ENCODE peak calls at places on chromosomes 4 and X, in four cellular contexts. P, A, X and K are unnamed samples.

GRCh38 chr4:87007345-87008181 is 72.8 kb downstream of the AFF1 start:
- DNase-seq in P (no peak), A (peak), X (peak), K (peak)

GRCh38 chr4:8517946-8518345 is 62.2 kb upstream of the GPR78 start:
- DNase-seq in X (no peak), P (no peak), A (no peak), K (no peak)

GRCh38 chr4:174037049-174037448 is 246.4 kb downstream of the FBXO8 start:
- DNase-seq in P (no peak), X (no peak), A (no peak), K (no peak)

GRCh38 chr4:110270492-110271197 is 72.2 kb upstream of the ELOVL6 start:
- DNase-seq in A (no peak), X (no peak), P (no peak), K (no peak)

GRCh38 chrX:25427873-25428555 is 412.2 kb upstream of the ARX start:
- DNase-seq in P (no peak), A (no peak), X (no peak), K (no peak)

GRCh38 chr4:70902577-70903281 is 560 bp downstream of the MOB1B start:
- DNase-seq in P (no peak), A (no peak), X (peak), K (no peak)

GRCh38 chrX:149455934-149456333 is 49.2 kb downstream of the IDS start:
- DNase-seq in X (no peak), P (no peak), A (no peak), K (no peak)

GRCh38 chrX:131752493-131753198 is 208.8 kb downstream of the OR13H1 start:
- DNase-seq in A (peak), P (no peak), X (no peak), K (peak)

GRCh38 chr4:173167793-173168395 is 717 bp upstream of the GALNT7 start:
- DNase-seq in A (peak), X (peak), P (no peak), K (peak)

GRCh38 chr4:108320066-108320465 is 151.3 kb upstream of the LEF1 start:
- DNase-seq in A (no peak), P (no peak), X (no peak), K (no peak)

GRCh38 chrX:87572911-87573310 is 55.3 kb downstream of the KLHL4 start:
- DNase-seq in A (no peak), P (no peak), X (no peak), K (no peak)

GRCh38 chr4:4875147-4875546 is 15.7 kb downstream of the MSX1 start:
- DNase-seq in P (no peak), X (no peak), A (no peak), K (no peak)

GRCh38 chr4:38904090-38904666 is 36.6 kb downstream of the FAM114A1 start:
- DNase-seq in A (peak), P (no peak), X (no peak), K (no peak)

GRCh38 chrX:118577041-118577440 is 81.4 kb downstream of the DOCK11 start:
- DNase-seq in P (no peak), A (peak), X (peak), K (no peak)

GRCh38 chr4:110149089-110149488 is 49.3 kb downstream of the ELOVL6 start:
- DNase-seq in P (no peak), A (no peak), X (no peak), K (no peak)

GRCh38 chr4:100189820-100190642 is at the start of gene DDIT4L:
- DNase-seq in P (no peak), X (peak), A (peak), K (peak)

GRCh38 chrX:51896626-51897025 is 3.2 kb downstream of the MAGED1 start:
- DNase-seq in A (no peak), X (no peak), P (no peak), K (no peak)

GRCh38 chr4:113901994-113902787 is 77.3 kb downstream of the ARSJ start:
- DNase-seq in P (no peak), X (peak), A (peak), K (peak)

GRCh38 chrX:45508459-45508858 is 307.8 kb upstream of the DIPK2B start:
- DNase-seq in A (no peak), P (no peak), X (no peak), K (no peak)

GRCh38 chrX:7068939-7069367 is 78.6 kb upstream of the STS start:
- DNase-seq in X (no peak), A (no peak), P (no peak), K (no peak)

GRCh38 chr4:143184503-143185252 is at the start of gene USP38:
- DNase-seq in A (peak), X (peak), P (peak), K (peak)
- TF ChIP-seq CTCF in A (no peak), X (no peak), P (no peak), K (no peak)

DNA sequence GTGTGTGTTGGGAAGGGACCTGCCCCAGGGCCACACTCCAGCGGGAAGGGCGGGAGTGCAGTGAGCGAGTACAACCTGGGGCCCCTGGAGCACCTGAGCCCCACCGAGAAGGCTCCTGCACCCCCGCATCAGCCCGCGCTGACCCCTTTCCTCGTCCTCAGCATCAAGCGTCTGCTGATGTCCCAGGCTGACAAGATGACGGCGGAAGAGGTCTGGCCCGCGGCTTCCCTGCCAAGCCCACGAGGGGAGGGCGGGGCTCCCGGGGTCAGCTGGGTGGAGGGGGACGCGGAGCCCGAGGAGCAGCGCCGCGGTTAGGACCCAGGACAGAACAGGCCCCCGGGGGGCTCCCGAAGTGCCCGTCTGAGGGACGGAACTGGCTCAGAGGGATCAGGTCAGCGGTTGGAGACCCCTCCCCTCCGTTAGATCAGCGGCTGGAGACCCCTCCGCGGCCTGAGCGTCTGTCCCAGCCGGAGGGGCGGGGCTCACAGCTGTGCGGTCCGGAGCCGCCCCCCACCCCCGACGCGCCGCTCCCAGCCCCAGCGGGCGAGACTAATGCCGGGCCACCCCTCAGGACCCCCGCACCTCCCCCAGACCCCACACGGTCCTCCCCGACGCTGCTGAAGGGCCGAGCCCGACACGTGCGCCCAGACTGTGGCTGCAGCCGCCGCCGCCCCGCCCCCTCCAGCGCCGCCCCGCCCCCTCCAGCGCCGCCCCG is 6.7 kb downstream of the MYL5 start:
- DNase-seq in X (no peak), P (no peak), A (peak), K (peak)
- TF ChIP-seq POLR2AphosphoS5 in X (no peak), P (no peak), A (no peak), K (peak)

GRCh38 chr4:147157860-147158701 is 212.4 kb upstream of the TTC29 start:
- DNase-seq in X (no peak), P (no peak), A (peak), K (peak)
- H3K4me3 ChIP-seq in X (peak), P (peak), A (peak), K (no peak)

GRCh38 chrX:21168401-21169160 is 205.6 kb upstream of the CNKSR2 start:
- DNase-seq in P (no peak), A (no peak), X (no peak), K (no peak)

GRCh38 chrX:21176927-21177571 is 197.2 kb upstream of the CNKSR2 start:
- DNase-seq in A (no peak), X (no peak), P (no peak), K (no peak)

GRCh38 chrX:21174439-21174838 is 199.8 kb upstream of the CNKSR2 start:
- DNase-seq in P (no peak), X (no peak), A (no peak), K (no peak)
- TF ChIP-seq CTCF in P (no peak), X (no peak), A (no peak), K (no peak)

GRCh38 chr4:10123227-10124101 is 6.9 kb upstream of the WDR1 start:
- DNase-seq in A (no peak), X (no peak), P (no peak), K (no peak)
- TF ChIP-seq POLR2AphosphoS5 in A (no peak), X (no peak), P (no peak), K (no peak)

DNA sequence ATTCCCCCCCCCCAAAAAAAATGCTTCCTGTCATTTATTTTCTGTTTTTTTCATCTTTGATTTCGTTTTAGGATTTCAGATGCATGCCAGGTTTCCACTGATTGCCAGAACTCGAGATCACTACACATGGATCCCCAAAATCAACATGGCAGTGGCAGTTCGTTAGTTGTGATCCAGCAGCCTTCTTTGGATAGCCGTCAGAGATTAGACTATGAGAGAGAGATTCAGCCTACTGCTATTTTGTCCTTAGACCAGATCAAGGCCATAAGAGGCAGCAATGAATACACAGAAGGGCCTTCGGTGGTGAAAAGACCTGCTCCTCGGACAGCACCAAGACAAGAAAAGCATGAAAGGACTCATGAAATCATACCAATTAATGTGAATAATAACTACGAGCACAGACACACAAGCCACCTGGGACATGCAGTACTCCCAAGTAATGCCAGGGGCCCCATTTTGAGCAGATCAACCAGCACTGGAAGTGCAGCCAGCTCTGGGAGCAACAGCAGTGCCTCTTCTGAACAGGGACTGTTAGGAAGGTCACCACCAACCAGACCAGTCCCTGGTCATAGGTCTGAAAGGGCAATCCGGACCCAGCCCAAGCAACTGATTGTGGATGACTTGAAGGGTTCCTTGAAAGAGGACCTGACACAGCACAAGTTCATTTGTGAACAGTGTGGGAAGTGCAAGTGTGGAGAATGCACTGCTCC is 5.0 kb downstream of the SPRY1 start:
- DNase-seq in A (no peak), X (no peak), P (no peak), K (no peak)
- H3K4me3 ChIP-seq in A (peak), X (peak), P (peak), K (no peak)

GRCh38 chr4:54998991-54999390 is 126.4 kb downstream of the KDR start:
- DNase-seq in P (no peak), A (no peak), X (no peak), K (no peak)
- TF ChIP-seq CTCF in P (peak), A (no peak), X (no peak), K (peak)